ENCODE peak calls at places on chromosomes 1 and 21, in eight cellular contexts. One of them, this sample, is unnamed.
A peak's percentile ranks its signal among the peaks of the same experiment; 100 is the strongest.

GRCh38 chr1:221093903-221094865 is 214.9 kb downstream of the HLX start:
- DNase-seq in amniotic epithelial cell: peak; percentile 84
- DNase-seq in AG08395: no peak
- DNase-seq in tibial nerve: no peak
- DNase-seq in substantia nigra: no peak
- DNase-seq in RWPE1: no peak
- DNase-seq in stimulated activated CD8-positive, alpha-beta memory T cell treated with anti-CD3 and anti-CD28 coated beads, Interleukin-4, amount 100 ng/mL, for 48 hours: no peak
- DNase-seq in T-helper 22 cell: no peak
- DNase-seq in this sample: no peak

GRCh38 chr1:69203166-69203565 is 364.6 kb upstream of the LRRC7 start:
- DNase-seq in RWPE1: no peak
- DNase-seq in tibial nerve: no peak
- DNase-seq in amniotic epithelial cell: no peak
- DNase-seq in stimulated activated CD8-positive, alpha-beta memory T cell treated with anti-CD3 and anti-CD28 coated beads, Interleukin-4, amount 100 ng/mL, for 48 hours: no peak
- DNase-seq in AG08395: no peak
- DNase-seq in T-helper 22 cell: no peak
- DNase-seq in substantia nigra: no peak
- DNase-seq in this sample: no peak

GRCh38 chr1:150514260-150514659 is 1.3 kb upstream of the FALEC start:
- DNase-seq in AG08395: no peak
- DNase-seq in T-helper 22 cell: no peak
- DNase-seq in stimulated activated CD8-positive, alpha-beta memory T cell treated with anti-CD3 and anti-CD28 coated beads, Interleukin-4, amount 100 ng/mL, for 48 hours: no peak
- DNase-seq in substantia nigra: no peak
- DNase-seq in tibial nerve: no peak
- DNase-seq in RWPE1: no peak
- DNase-seq in amniotic epithelial cell: no peak
- DNase-seq in this sample: no peak

GRCh38 chr21:15293251-15293650 is 228.5 kb upstream of the NRIP1 start:
- DNase-seq in RWPE1: peak; percentile 63
- DNase-seq in substantia nigra: no peak
- DNase-seq in AG08395: peak; percentile 34
- DNase-seq in stimulated activated CD8-positive, alpha-beta memory T cell treated with anti-CD3 and anti-CD28 coated beads, Interleukin-4, amount 100 ng/mL, for 48 hours: no peak
- DNase-seq in T-helper 22 cell: no peak
- DNase-seq in amniotic epithelial cell: peak; percentile 96
- DNase-seq in tibial nerve: no peak
- DNase-seq in this sample: no peak

GRCh38 chr1:71393301-71393700 is 312.5 kb upstream of the ZRANB2 start:
- DNase-seq in substantia nigra: no peak
- DNase-seq in tibial nerve: no peak
- DNase-seq in amniotic epithelial cell: no peak
- DNase-seq in AG08395: no peak
- DNase-seq in T-helper 22 cell: no peak
- DNase-seq in stimulated activated CD8-positive, alpha-beta memory T cell treated with anti-CD3 and anti-CD28 coated beads, Interleukin-4, amount 100 ng/mL, for 48 hours: no peak
- DNase-seq in RWPE1: no peak
- DNase-seq in this sample: no peak

GRCh38 chr1:21338568-21339401 is 48.5 kb upstream of the ECE1 start:
- DNase-seq in stimulated activated CD8-positive, alpha-beta memory T cell treated with anti-CD3 and anti-CD28 coated beads, Interleukin-4, amount 100 ng/mL, for 48 hours: no peak
- DNase-seq in RWPE1: no peak
- DNase-seq in T-helper 22 cell: no peak
- DNase-seq in amniotic epithelial cell: peak; percentile 53
- DNase-seq in tibial nerve: peak; percentile 72
- DNase-seq in AG08395: no peak
- DNase-seq in substantia nigra: no peak
- DNase-seq in this sample: no peak

GRCh38 chr1:20216574-20216973 is 30.3 kb upstream of the PLA2G2C start:
- DNase-seq in tibial nerve: no peak
- DNase-seq in amniotic epithelial cell: peak; percentile 30
- DNase-seq in T-helper 22 cell: no peak
- DNase-seq in AG08395: peak; percentile 12
- DNase-seq in stimulated activated CD8-positive, alpha-beta memory T cell treated with anti-CD3 and anti-CD28 coated beads, Interleukin-4, amount 100 ng/mL, for 48 hours: no peak
- DNase-seq in substantia nigra: no peak
- DNase-seq in RWPE1: no peak
- DNase-seq in this sample: no peak

GRCh38 chr1:223831755-223832636 is 13.8 kb downstream of the TP53BP2 start:
- DNase-seq in RWPE1: peak; percentile 40
- DNase-seq in tibial nerve: no peak
- DNase-seq in amniotic epithelial cell: peak; percentile 89
- DNase-seq in AG08395: peak; percentile 51
- DNase-seq in T-helper 22 cell: no peak
- DNase-seq in stimulated activated CD8-positive, alpha-beta memory T cell treated with anti-CD3 and anti-CD28 coated beads, Interleukin-4, amount 100 ng/mL, for 48 hours: no peak
- DNase-seq in substantia nigra: no peak
- DNase-seq in this sample: no peak

GRCh38 chr1:87072904-87073303 is 158.5 kb downstream of the HS2ST1 start:
- DNase-seq in AG08395: no peak
- DNase-seq in stimulated activated CD8-positive, alpha-beta memory T cell treated with anti-CD3 and anti-CD28 coated beads, Interleukin-4, amount 100 ng/mL, for 48 hours: no peak
- DNase-seq in RWPE1: no peak
- DNase-seq in substantia nigra: no peak
- DNase-seq in tibial nerve: no peak
- DNase-seq in T-helper 22 cell: no peak
- DNase-seq in amniotic epithelial cell: no peak
- DNase-seq in this sample: no peak

GRCh38 chr21:43340491-43341348 is 86.2 kb downstream of the SIK1 start:
- DNase-seq in substantia nigra: no peak
- DNase-seq in RWPE1: peak; percentile 85
- DNase-seq in AG08395: peak; percentile 82
- DNase-seq in stimulated activated CD8-positive, alpha-beta memory T cell treated with anti-CD3 and anti-CD28 coated beads, Interleukin-4, amount 100 ng/mL, for 48 hours: no peak
- DNase-seq in amniotic epithelial cell: peak; percentile 87
- DNase-seq in T-helper 22 cell: no peak
- DNase-seq in tibial nerve: no peak
- DNase-seq in this sample: no peak

GRCh38 chr1:43305926-43306687 is 5.3 kb downstream of the TIE1 start:
- DNase-seq in tibial nerve: no peak
- DNase-seq in stimulated activated CD8-positive, alpha-beta memory T cell treated with anti-CD3 and anti-CD28 coated beads, Interleukin-4, amount 100 ng/mL, for 48 hours: no peak
- DNase-seq in amniotic epithelial cell: no peak
- DNase-seq in T-helper 22 cell: no peak
- DNase-seq in RWPE1: no peak
- DNase-seq in AG08395: no peak
- DNase-seq in substantia nigra: no peak
- DNase-seq in this sample: no peak

GRCh38 chr21:42782723-42783247 is 96.6 kb downstream of the WDR4 start:
- DNase-seq in RWPE1: no peak
- DNase-seq in T-helper 22 cell: no peak
- DNase-seq in amniotic epithelial cell: no peak
- DNase-seq in tibial nerve: no peak
- DNase-seq in substantia nigra: no peak
- DNase-seq in stimulated activated CD8-positive, alpha-beta memory T cell treated with anti-CD3 and anti-CD28 coated beads, Interleukin-4, amount 100 ng/mL, for 48 hours: no peak
- DNase-seq in AG08395: no peak
- DNase-seq in this sample: peak; percentile 59

GRCh38 chr1:181208967-181209366 is 120.5 kb downstream of the IER5 start:
- DNase-seq in amniotic epithelial cell: no peak
- DNase-seq in T-helper 22 cell: no peak
- DNase-seq in stimulated activated CD8-positive, alpha-beta memory T cell treated with anti-CD3 and anti-CD28 coated beads, Interleukin-4, amount 100 ng/mL, for 48 hours: no peak
- DNase-seq in RWPE1: no peak
- DNase-seq in AG08395: no peak
- DNase-seq in substantia nigra: no peak
- DNase-seq in tibial nerve: no peak
- DNase-seq in this sample: peak; percentile 21

GRCh38 chr21:44466996-44467858 is 11.9 kb downstream of the LRRC3 start:
- DNase-seq in T-helper 22 cell: no peak
- DNase-seq in amniotic epithelial cell: no peak
- DNase-seq in RWPE1: no peak
- DNase-seq in AG08395: no peak
- DNase-seq in tibial nerve: no peak
- DNase-seq in stimulated activated CD8-positive, alpha-beta memory T cell treated with anti-CD3 and anti-CD28 coated beads, Interleukin-4, amount 100 ng/mL, for 48 hours: no peak
- DNase-seq in substantia nigra: no peak
- DNase-seq in this sample: no peak

GRCh38 chr21:33011462-33011861 is 14.3 kb upstream of the OLIG2 start:
- DNase-seq in substantia nigra: no peak
- DNase-seq in RWPE1: peak; percentile 91
- DNase-seq in T-helper 22 cell: no peak
- DNase-seq in stimulated activated CD8-positive, alpha-beta memory T cell treated with anti-CD3 and anti-CD28 coated beads, Interleukin-4, amount 100 ng/mL, for 48 hours: no peak
- DNase-seq in tibial nerve: no peak
- DNase-seq in AG08395: peak; percentile 94
- DNase-seq in amniotic epithelial cell: peak; percentile 74
- DNase-seq in this sample: peak; percentile 13

GRCh38 chr21:43367296-43367695 is 59.6 kb downstream of the SIK1 start:
- DNase-seq in T-helper 22 cell: no peak
- DNase-seq in tibial nerve: no peak
- DNase-seq in amniotic epithelial cell: no peak
- DNase-seq in AG08395: no peak
- DNase-seq in substantia nigra: no peak
- DNase-seq in RWPE1: no peak
- DNase-seq in stimulated activated CD8-positive, alpha-beta memory T cell treated with anti-CD3 and anti-CD28 coated beads, Interleukin-4, amount 100 ng/mL, for 48 hours: no peak
- DNase-seq in this sample: no peak

GRCh38 chr1:220879509-220880366 is 495 bp downstream of the HLX start:
- DNase-seq in substantia nigra: no peak
- DNase-seq in amniotic epithelial cell: no peak
- DNase-seq in stimulated activated CD8-positive, alpha-beta memory T cell treated with anti-CD3 and anti-CD28 coated beads, Interleukin-4, amount 100 ng/mL, for 48 hours: no peak
- DNase-seq in tibial nerve: no peak
- DNase-seq in T-helper 22 cell: no peak
- DNase-seq in AG08395: peak; percentile 64
- DNase-seq in RWPE1: peak; percentile 45
- DNase-seq in this sample: no peak

GRCh38 chr1:56788102-56788501 is 31.1 kb downstream of the FYB2 start:
- DNase-seq in T-helper 22 cell: no peak
- DNase-seq in stimulated activated CD8-positive, alpha-beta memory T cell treated with anti-CD3 and anti-CD28 coated beads, Interleukin-4, amount 100 ng/mL, for 48 hours: no peak
- DNase-seq in RWPE1: no peak
- DNase-seq in tibial nerve: no peak
- DNase-seq in AG08395: no peak
- DNase-seq in amniotic epithelial cell: no peak
- DNase-seq in substantia nigra: no peak
- DNase-seq in this sample: no peak

GRCh38 chr1:214989341-214989740 is 93.2 kb upstream of the KCNK2 start:
- DNase-seq in stimulated activated CD8-positive, alpha-beta memory T cell treated with anti-CD3 and anti-CD28 coated beads, Interleukin-4, amount 100 ng/mL, for 48 hours: no peak
- DNase-seq in tibial nerve: no peak
- DNase-seq in substantia nigra: no peak
- DNase-seq in RWPE1: no peak
- DNase-seq in T-helper 22 cell: no peak
- DNase-seq in amniotic epithelial cell: peak; percentile 36
- DNase-seq in AG08395: peak; percentile 66
- DNase-seq in this sample: no peak

GRCh38 chr1:227729881-227730629 is 5.0 kb downstream of the JMJD4 start:
- DNase-seq in amniotic epithelial cell: peak; percentile 57
- DNase-seq in T-helper 22 cell: no peak
- DNase-seq in substantia nigra: no peak
- DNase-seq in AG08395: peak; percentile 85
- DNase-seq in tibial nerve: no peak
- DNase-seq in RWPE1: peak; percentile 75
- DNase-seq in stimulated activated CD8-positive, alpha-beta memory T cell treated with anti-CD3 and anti-CD28 coated beads, Interleukin-4, amount 100 ng/mL, for 48 hours: peak; percentile 66
- DNase-seq in this sample: peak; percentile 74

GRCh38 chr1:41500378-41500777 is 15.9 kb upstream of the EDN2 start:
- DNase-seq in RWPE1: peak; percentile 96
- DNase-seq in amniotic epithelial cell: peak; percentile 69
- DNase-seq in tibial nerve: no peak
- DNase-seq in T-helper 22 cell: no peak
- DNase-seq in AG08395: peak; percentile 53
- DNase-seq in stimulated activated CD8-positive, alpha-beta memory T cell treated with anti-CD3 and anti-CD28 coated beads, Interleukin-4, amount 100 ng/mL, for 48 hours: no peak
- DNase-seq in substantia nigra: no peak
- DNase-seq in this sample: no peak